ENCODE peak calls at places on chromosomes 16 and 17, in four cellular contexts. N is body of pancreas, W is tibial nerve, H is lung. B is an unnamed sample.

GRCh38 chr16:397135-397661 is at the start of gene NME4:
- DNase-seq in H (no peak), W (no peak), N (no peak), B (no peak)

GRCh38 chr17:66629762-66630161 is 205.2 kb upstream of the CACNG5 start:
- DNase-seq in H (no peak), N (no peak), W (no peak), B (no peak)

GRCh38 chr17:42706732-42707131 is 24.4 kb downstream of the CNTNAP1 start:
- DNase-seq in H (no peak), N (no peak), W (no peak), B (no peak)

GRCh38 chr17:40312893-40313659 is 4.1 kb downstream of the RARA start:
- DNase-seq in W (no peak), N (no peak), H (no peak), B (no peak)

GRCh38 chr16:23907903-23908302 is 72.1 kb downstream of the PRKCB start:
- DNase-seq in N (no peak), W (no peak), H (no peak), B (no peak)

GRCh38 chr16:51834131-51834530 is 683.1 kb upstream of the SALL1 start:
- DNase-seq in H (no peak), W (no peak), N (no peak), B (no peak)

GRCh38 chr17:7897090-7897489 is 8.5 kb downstream of the CHD3 start:
- DNase-seq in H (no peak), W (no peak), N (peak), B (no peak)

GRCh38 chr16:80993293-80993691 is 13.4 kb downstream of the CMC2 start:
- DNase-seq in W (no peak), H (no peak), N (no peak), B (peak)

GRCh38 chr16:77212736-77213541 is 13.7 kb downstream of the SYCE1L start:
- DNase-seq in N (peak), W (no peak), H (peak), B (no peak)

GRCh38 chr16:72946474-72947194 is 101.3 kb downstream of the ZFHX3 start:
- DNase-seq in W (no peak), H (no peak), N (peak), B (no peak)

GRCh38 chr17:17538417-17539391 is 42.5 kb upstream of the RASD1 start:
- DNase-seq in N (peak), W (no peak), H (peak), B (no peak)

GRCh38 chr16:11698271-11698689 is 30.0 kb downstream of the SNN start:
- DNase-seq in H (no peak), W (no peak), N (no peak), B (no peak)

GRCh38 chr16:56307534-56307873 is 116.2 kb downstream of the GNAO1 start:
- DNase-seq in H (no peak), N (no peak), W (no peak), B (no peak)

GRCh38 chr17:61065263-61065773 is 334.3 kb upstream of the TBX2 start:
- DNase-seq in N (no peak), W (no peak), H (no peak), B (peak)

GRCh38 chr17:42017866-42018200 is 594 bp upstream of the DNAJC7 start:
- DNase-seq in W (no peak), N (no peak), H (no peak), B (no peak)

GRCh38 chr16:60655514-60656153 is 1380.6 kb downstream of the CDH8 start:
- DNase-seq in H (no peak), N (no peak), W (no peak), B (no peak)

DNA sequence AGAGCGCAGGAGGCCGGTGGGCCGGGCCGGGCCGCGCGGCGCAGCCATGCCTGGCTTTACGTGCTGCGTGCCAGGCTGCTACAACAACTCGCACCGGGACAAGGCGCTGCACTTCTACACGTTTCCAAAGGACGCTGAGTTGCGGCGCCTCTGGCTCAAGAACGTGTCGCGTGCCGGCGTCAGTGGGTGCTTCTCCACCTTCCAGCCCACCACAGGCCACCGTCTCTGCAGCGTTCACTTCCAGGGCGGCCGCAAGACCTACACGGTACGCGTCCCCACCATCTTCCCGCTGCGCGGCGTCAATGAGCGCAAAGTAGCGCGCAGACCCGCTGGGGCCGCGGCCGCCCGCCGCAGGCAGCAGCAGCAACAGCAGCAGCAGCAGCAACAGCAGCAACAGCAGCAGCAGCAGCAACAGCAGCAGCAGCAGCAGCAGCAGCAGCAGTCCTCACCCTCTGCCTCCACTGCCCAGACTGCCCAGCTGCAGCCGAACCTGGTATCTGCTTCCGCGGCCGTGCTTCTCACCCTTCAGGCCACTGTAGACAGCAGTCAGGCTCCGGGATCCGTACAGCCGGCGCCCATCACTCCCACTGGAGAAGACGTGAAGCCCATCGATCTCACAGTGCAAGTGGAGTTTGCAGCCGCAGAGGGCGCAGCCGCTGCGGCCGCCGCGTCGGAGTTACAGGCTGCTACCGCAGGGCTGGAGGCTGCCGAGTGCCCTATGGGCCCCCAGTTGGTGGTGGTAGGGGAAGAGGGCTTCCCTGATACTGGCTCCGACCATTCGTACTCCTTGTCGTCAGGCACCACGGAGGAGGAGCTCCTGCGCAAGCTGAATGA is 606 bp downstream of the THAP11 start:
- DNase-seq in N (peak), W (no peak), H (peak), B (no peak)
- TF ChIP-seq CTCF in N (peak), W (no peak), H (peak), B (peak)

DNA sequence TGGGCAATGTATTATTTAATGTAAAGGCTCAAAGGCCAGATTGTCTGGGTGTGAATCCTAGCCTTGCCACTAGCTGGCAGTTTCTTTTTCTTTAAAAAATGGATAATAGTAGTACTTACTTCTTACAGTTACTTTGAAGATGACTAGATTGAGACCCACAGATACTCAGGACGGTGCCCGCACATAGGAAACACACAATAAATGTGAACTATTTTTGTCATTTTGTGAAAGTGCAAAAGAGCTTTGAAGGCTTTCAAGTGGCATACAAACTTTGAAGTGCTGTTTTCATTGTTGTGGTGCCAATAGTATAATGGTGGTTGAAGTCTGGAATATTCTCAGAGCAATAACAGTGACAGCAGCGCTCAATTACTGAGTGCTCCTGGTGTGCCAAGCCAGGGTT is 63.6 kb downstream of the OTOA start:
- DNase-seq in N (no peak), W (no peak), H (no peak), B (no peak)
- TF ChIP-seq CTCF in N (no peak), W (no peak), H (no peak), B (no peak)

GRCh38 chr16:30980068-30980371 is 5.0 kb upstream of the HSD3B7 start:
- DNase-seq in H (no peak), N (no peak), W (no peak), B (no peak)

GRCh38 chr16:30980434-30980833 is 4.6 kb upstream of the HSD3B7 start:
- DNase-seq in W (no peak), N (no peak), H (no peak), B (no peak)

GRCh38 chr16:30979170-30980067 is 5.6 kb upstream of the HSD3B7 start:
- DNase-seq in W (no peak), N (no peak), H (no peak), B (no peak)

GRCh38 chr16:30976486-30976885 is 8.5 kb upstream of the HSD3B7 start:
- DNase-seq in W (no peak), H (no peak), N (no peak), B (no peak)

DNA sequence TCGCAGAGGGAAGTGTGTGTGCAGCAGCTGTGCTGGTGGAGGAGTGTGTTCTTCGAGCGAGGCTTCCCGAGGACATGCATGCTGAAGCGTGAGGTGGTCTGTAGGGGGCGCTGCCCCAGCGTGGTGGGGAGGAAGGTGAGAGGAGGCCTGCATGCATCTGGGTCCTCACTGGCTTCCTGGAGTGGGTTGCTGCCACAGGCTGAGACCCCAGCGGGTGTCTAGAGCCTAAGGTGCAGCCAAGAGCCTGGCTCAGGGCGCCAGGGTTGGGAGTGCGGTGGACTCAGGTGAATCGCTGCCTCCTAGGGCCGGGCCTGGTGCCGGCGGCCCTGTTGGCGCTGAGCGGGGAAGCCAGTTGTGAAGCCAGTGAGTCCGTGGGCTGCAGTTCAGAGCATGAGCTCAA is 7.5 kb upstream of the HSD3B7 start:
- DNase-seq in H (no peak), N (no peak), W (no peak), B (no peak)
- TF ChIP-seq CTCF in H (no peak), N (no peak), W (no peak), B (peak)

GRCh38 chr17:2057714-2058520 is 3.0 kb downstream of the HIC1 start:
- DNase-seq in H (no peak), N (no peak), W (no peak), B (no peak)

GRCh38 chr17:2057130-2057713 is 2.3 kb downstream of the HIC1 start:
- DNase-seq in N (no peak), H (no peak), W (no peak), B (no peak)

GRCh38 chr17:2054740-2055493 is at the start of gene HIC1:
- DNase-seq in H (peak), N (peak), W (peak), B (no peak)

GRCh38 chr17:2055494-2056220 is 754 bp downstream of the HIC1 start:
- DNase-seq in H (no peak), W (no peak), N (no peak), B (no peak)

GRCh38 chr17:2056221-2057129 is 1.6 kb downstream of the HIC1 start:
- DNase-seq in N (no peak), H (no peak), W (no peak), B (no peak)
- TF ChIP-seq CTCF in N (no peak), H (no peak), W (no peak), B (peak)

GRCh38 chr17:81527591-81528383 is at the start of gene FSCN2:
- DNase-seq in N (no peak), W (no peak), H (no peak), B (no peak)
- TF ChIP-seq CTCF in N (no peak), W (no peak), H (no peak), B (peak)

B was measured in BJ.